ENCODE peak calls at places on chromosomes 2 and 18, in eight cellular contexts. Q, M, N, W, K, J, T and R are unnamed samples.

GRCh38 chr2:19392191-19392590 is 33.8 kb upstream of the OSR1 start:
- DNase-seq in Q (no peak), M (no peak), N (no peak), W (no peak), K (no peak), J (no peak), T (no peak), R (no peak)

GRCh38 chr2:212892193-212892592 is 259.2 kb downstream of the IKZF2 start:
- DNase-seq in Q (no peak), M (no peak), N (peak; percentile 61), W (no peak), K (peak; percentile 0), J (no peak), T (peak; percentile 49), R (peak; percentile 29)

GRCh38 chr2:239431536-239431935 is 30.7 kb upstream of the HDAC4 start:
- DNase-seq in Q (no peak), M (no peak), N (no peak), W (no peak), K (no peak), J (no peak), T (no peak), R (no peak)

GRCh38 chr2:169066817-169067356 is 2.5 kb upstream of the DHRS9 start:
- DNase-seq in Q (no peak), M (no peak), N (no peak), W (no peak), K (peak; percentile 53), J (no peak), T (no peak), R (no peak)

GRCh38 chr2:109479804-109480203 is 134.0 kb downstream of the SEPTIN10 start:
- DNase-seq in Q (no peak), M (no peak), N (no peak), W (no peak), K (no peak), J (no peak), T (no peak), R (no peak)

GRCh38 chr2:178865537-178865936 is 58.3 kb upstream of the TTN start:
- DNase-seq in Q (no peak), M (no peak), N (no peak), W (no peak), K (no peak), J (no peak), T (peak; percentile 33), R (peak; percentile 6)

GRCh38 chr2:96869281-96869823 is 528 bp downstream of the SEMA4C start:
- DNase-seq in Q (no peak), M (peak; percentile 30), N (peak; percentile 87), W (no peak), K (no peak), J (peak; percentile 73), T (peak; percentile 92), R (peak; percentile 36)

GRCh38 chr18:13598591-13598990 is 127.8 kb downstream of the FAM210A start:
- DNase-seq in Q (no peak), M (no peak), N (no peak), W (no peak), K (no peak), J (no peak), T (no peak), R (no peak)

GRCh38 chr2:163610817-163611556 is 124.8 kb downstream of the FIGN start:
- DNase-seq in Q (no peak), M (no peak), N (no peak), W (no peak), K (no peak), J (no peak), T (no peak), R (peak; percentile 36)